ENCODE peak calls at places on chromosomes 4 and X, in seven cellular contexts. W is epithelial cell of esophagus, J is A549, X is esophagus muscularis mucosa, B is psoas muscle, Q is adrenal gland, O is omental fat pad. R is an unnamed sample.

GRCh38 chrX:45771560-45772340 is 571.1 kb upstream of the DIPK2B start:
- DNase-seq in W (peak), J (no peak), X (no peak), B (no peak), Q (peak), O (no peak), R (no peak)

GRCh38 chr4:56330691-56331090 is 56.6 kb downstream of the AASDH start:
- DNase-seq in W (no peak), J (peak), X (no peak), B (no peak), Q (no peak), O (no peak), R (no peak)

GRCh38 chr4:149531861-149532260 is 283.8 kb downstream of the IQCM start:
- DNase-seq in W (peak), J (no peak), X (no peak), B (peak), Q (no peak), O (no peak), R (no peak)

GRCh38 chrX:122586831-122587230 is 597.2 kb upstream of the GRIA3 start:
- DNase-seq in W (peak), J (no peak), X (no peak), B (no peak), Q (no peak), O (no peak), R (no peak)

GRCh38 chrX:1248381-1249061 is 20.1 kb upstream of the CSF2RA start:
- DNase-seq in W (no peak), J (no peak), X (no peak), B (no peak), Q (no peak), O (no peak), R (no peak)

GRCh38 chr4:121950212-121950679 is 1.6 kb downstream of the TRPC3 start:
- DNase-seq in W (peak), J (peak), X (no peak), B (peak), Q (peak), O (peak), R (peak)

GRCh38 chrX:69065451-69065850 is 99.8 kb downstream of the PJA1 start:
- DNase-seq in W (peak), J (no peak), X (no peak), B (no peak), Q (no peak), O (no peak), R (no peak)

GRCh38 chr4:148397006-148397673 is 45.1 kb downstream of the NR3C2 start:
- DNase-seq in W (no peak), J (no peak), X (no peak), B (no peak), Q (no peak), O (no peak), R (no peak)

GRCh38 chr4:1096841-1097240 is 16.5 kb downstream of the RNF212 start:
- DNase-seq in W (no peak), J (no peak), X (no peak), B (no peak), Q (no peak), O (no peak), R (no peak)

GRCh38 chr4:4203688-4204400 is 22.9 kb downstream of the OTOP1 start:
- DNase-seq in W (no peak), J (no peak), X (no peak), B (no peak), Q (no peak), O (no peak), R (no peak)

GRCh38 chr4:150164956-150165355 is 86.7 kb downstream of the DCLK2 start:
- DNase-seq in W (peak), J (no peak), X (no peak), B (no peak), Q (no peak), O (no peak), R (no peak)

GRCh38 chrX:34401411-34401810 is 255.7 kb downstream of the TMEM47 start:
- DNase-seq in W (no peak), J (no peak), X (no peak), B (no peak), Q (no peak), O (no peak), R (no peak)

GRCh38 chrX:134718329-134719317 is 60.4 kb upstream of the PLAC1 start:
- DNase-seq in W (peak), J (peak), X (no peak), B (peak), Q (no peak), O (no peak), R (peak)
- TF ChIP-seq CTCF in W (no peak), J (no peak), X (no peak), B (no peak), Q (no peak), O (no peak), R (peak)

GRCh38 chr4:2950221-2950989 is 12.8 kb downstream of the NOP14 start:
- DNase-seq in W (no peak), J (no peak), X (no peak), B (no peak), Q (no peak), O (no peak), R (no peak)

GRCh38 chr4:2958446-2958845 is 4.8 kb downstream of the NOP14 start:
- DNase-seq in W (peak), J (no peak), X (no peak), B (no peak), Q (no peak), O (no peak), R (no peak)

GRCh38 chr4:2953496-2953895 is 9.7 kb downstream of the NOP14 start:
- DNase-seq in W (no peak), J (no peak), X (no peak), B (no peak), Q (no peak), O (no peak), R (no peak)

GRCh38 chr4:2949782-2950125 is 13.5 kb downstream of the NOP14 start:
- DNase-seq in W (no peak), J (no peak), X (no peak), B (no peak), Q (no peak), O (no peak), R (no peak)

GRCh38 chr4:2954358-2955185 is 8.6 kb downstream of the NOP14 start:
- DNase-seq in W (no peak), J (no peak), X (no peak), B (no peak), Q (no peak), O (no peak), R (no peak)
- TF ChIP-seq CTCF in W (no peak), J (no peak), X (no peak), B (no peak), Q (no peak), O (no peak), R (no peak)

GRCh38 chr4:10074767-10075105 is 41.9 kb downstream of the WDR1 start:
- DNase-seq in W (peak), J (peak), X (no peak), B (no peak), Q (peak), O (no peak), R (no peak)
- TF ChIP-seq CTCF in W (peak), J (peak), X (peak), B (peak), Q (peak), O (no peak), R (peak)

GRCh38 chr4:146407669-146408084 is 114.1 kb downstream of the SLC10A7 start:
- DNase-seq in W (peak), J (no peak), X (no peak), B (no peak), Q (no peak), O (no peak), R (no peak)

GRCh38 chr4:146401274-146401673 is 120.5 kb downstream of the SLC10A7 start:
- DNase-seq in W (no peak), J (no peak), X (no peak), B (no peak), Q (no peak), O (no peak), R (no peak)

DNA sequence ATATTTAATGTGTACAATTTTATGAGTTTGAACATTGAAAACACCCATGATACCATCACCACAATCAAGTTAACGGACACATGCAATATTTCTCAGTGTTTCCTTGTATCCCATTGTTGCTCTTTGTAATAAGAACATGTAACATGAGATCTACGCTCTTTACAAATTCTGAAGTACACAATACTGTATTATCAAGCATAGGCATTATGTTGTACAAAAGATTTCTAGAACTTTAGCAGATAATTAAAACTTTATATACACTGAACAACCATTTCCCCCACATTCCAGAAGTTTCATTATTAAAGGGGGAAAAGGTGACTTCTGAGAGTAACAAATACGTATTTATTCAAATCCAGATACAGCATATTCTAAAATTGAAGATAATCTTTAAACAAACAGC is 114.5 kb downstream of the SLC10A7 start:
- DNase-seq in W (no peak), J (no peak), X (no peak), B (no peak), Q (no peak), O (no peak), R (no peak)
- TF ChIP-seq CTCF in W (no peak), J (no peak), X (no peak), B (no peak), Q (no peak), O (no peak), R (no peak)

DNA sequence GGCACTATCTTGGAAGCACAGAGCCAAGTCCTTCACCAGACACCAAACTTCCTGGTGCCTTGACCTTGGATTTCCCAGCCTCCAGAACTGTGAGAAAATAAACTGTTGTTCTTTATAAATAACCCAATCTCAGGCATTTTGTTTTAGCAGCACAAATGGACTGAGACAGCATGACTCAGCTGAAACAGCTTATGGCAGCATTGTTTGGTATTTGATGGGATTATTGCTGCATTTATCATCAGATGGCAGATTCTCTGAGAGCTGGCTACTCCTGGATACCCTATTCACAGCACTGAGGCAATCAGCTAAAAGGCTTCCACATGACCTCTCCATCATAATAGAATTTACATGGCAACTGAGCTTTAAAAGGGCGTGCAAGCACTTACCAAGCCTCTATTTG is 623.1 kb upstream of the CPEB2 start:
- DNase-seq in W (peak), J (no peak), X (no peak), B (no peak), Q (no peak), O (no peak), R (no peak)
- TF ChIP-seq CTCF in W (no peak), J (no peak), X (no peak), B (no peak), Q (no peak), O (no peak), R (no peak)

DNA sequence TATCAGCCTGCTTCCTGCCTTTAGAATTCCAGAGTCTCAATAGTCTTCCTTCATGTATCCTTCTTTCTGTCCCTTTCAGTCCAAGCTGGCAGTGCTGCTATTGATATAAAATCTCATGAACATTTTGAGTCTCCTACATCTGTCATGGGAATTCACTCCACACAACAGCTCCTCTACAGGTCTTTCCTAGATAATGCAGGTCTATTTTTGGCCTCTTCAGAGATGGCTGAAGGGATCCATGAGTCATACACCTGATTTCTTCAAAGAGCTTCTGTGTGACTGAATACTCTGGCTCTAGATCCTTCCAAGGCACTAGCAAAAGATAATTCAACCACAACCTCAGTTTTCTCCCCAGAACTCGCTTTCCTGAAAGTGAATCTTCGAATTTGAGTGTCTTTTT is 115.4 kb downstream of the STPG2 start:
- DNase-seq in W (peak), J (peak), X (no peak), B (no peak), Q (no peak), O (no peak), R (no peak)
- TF ChIP-seq CTCF in W (peak), J (no peak), X (no peak), B (no peak), Q (no peak), O (no peak), R (no peak)